ENCODE peak calls at places on chromosomes 16 and 17, in six cellular contexts. N is fibroblast of lung, S is tibial artery, Q is adrenal gland, M is IMR-90, A is hepatocyte. E is an unnamed sample.

GRCh38 chr16:75996491-75996890 is 270.2 kb upstream of the CPHXL start:
- DNase-seq in M (no peak), N (no peak), Q (no peak), S (no peak), A (no peak), E (no peak)

GRCh38 chr16:19213885-19214284 is 45.8 kb downstream of the SYT17 start:
- DNase-seq in M (no peak), A (no peak), S (no peak), N (no peak), Q (no peak), E (no peak)

GRCh38 chr16:49183911-49184310 is 97.7 kb downstream of the CBLN1 start:
- DNase-seq in M (no peak), Q (no peak), A (peak; percentile 49), S (no peak), N (no peak), E (no peak)

GRCh38 chr17:17724307-17724921 is 43.2 kb downstream of the RAI1 start:
- DNase-seq in Q (no peak), N (peak; percentile 66), S (no peak), A (peak; percentile 51), M (peak; percentile 54), E (peak; percentile 80)

GRCh38 chr16:1816396-1817275 is 10.0 kb downstream of the HAGH start:
- DNase-seq in A (no peak), M (no peak), N (no peak), Q (no peak), S (no peak), E (no peak)

GRCh38 chr16:17768257-17768656 is 297.5 kb upstream of the XYLT1 start:
- DNase-seq in S (no peak), A (no peak), Q (no peak), N (peak; percentile 88), M (peak; percentile 62), E (no peak)

GRCh38 chr17:77909816-77910215 is 48.7 kb upstream of the TNRC6C start:
- DNase-seq in Q (no peak), N (no peak), S (no peak), A (no peak), M (no peak), E (no peak)

GRCh38 chr17:47618416-47618815 is 31.3 kb upstream of the KPNB1 start:
- DNase-seq in N (no peak), M (peak; percentile 20), A (peak; percentile 8), S (no peak), Q (no peak), E (no peak)

GRCh38 chr16:65377131-65377649 is 255.3 kb upstream of the CDH11 start:
- DNase-seq in A (no peak), M (no peak), Q (no peak), N (peak; percentile 13), S (no peak), E (no peak)

GRCh38 chr17:28878981-28879380 is 18.6 kb downstream of the FLOT2 start:
- DNase-seq in Q (no peak), M (peak; percentile 32), A (peak; percentile 69), N (peak; percentile 43), S (no peak), E (no peak)

DNA sequence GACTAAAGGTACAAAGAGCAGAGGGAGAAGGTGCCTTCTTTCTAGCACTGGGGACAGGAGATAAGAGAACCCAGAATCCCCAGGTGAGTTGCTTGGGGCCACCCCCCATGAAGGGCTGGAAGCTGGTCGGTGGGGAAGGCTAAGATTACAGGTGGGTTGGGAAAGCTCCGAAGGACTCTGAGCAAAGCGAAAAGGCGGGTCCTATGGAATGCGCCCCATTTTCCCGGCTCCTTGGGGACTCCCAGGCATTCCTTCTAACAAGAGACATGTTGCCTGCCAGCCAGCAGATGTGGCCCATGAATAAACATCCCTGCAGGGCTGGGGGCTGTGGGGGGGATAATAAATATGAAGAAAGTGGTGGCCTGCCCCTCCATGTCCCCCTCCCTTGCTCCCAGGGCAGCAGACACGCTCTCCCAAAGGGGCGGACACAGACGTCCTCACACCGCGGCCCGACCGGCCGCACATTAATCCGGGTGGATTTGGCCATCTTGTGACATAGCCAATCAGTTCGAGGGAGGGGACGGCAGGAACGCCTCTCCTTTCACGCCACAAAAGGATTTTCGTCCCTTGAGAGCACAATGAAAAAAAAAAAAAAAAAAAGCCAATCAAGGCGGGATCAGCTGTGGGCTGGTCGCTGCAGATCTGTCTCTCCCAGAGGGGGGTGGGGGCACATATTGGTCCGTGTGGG is 98.5 kb downstream of the SOX9 start:
- DNase-seq in N (peak; percentile 11), M (no peak), A (peak; percentile 36), Q (no peak), S (no peak), E (no peak)
- H3K4me3 ChIP-seq in N (no peak overlapping the region), M (no peak overlapping the region), A (peak overlapping the region; percentile 27), Q (no peak overlapping the region), S (no peak overlapping the region), E (no peak overlapping the region)

DNA sequence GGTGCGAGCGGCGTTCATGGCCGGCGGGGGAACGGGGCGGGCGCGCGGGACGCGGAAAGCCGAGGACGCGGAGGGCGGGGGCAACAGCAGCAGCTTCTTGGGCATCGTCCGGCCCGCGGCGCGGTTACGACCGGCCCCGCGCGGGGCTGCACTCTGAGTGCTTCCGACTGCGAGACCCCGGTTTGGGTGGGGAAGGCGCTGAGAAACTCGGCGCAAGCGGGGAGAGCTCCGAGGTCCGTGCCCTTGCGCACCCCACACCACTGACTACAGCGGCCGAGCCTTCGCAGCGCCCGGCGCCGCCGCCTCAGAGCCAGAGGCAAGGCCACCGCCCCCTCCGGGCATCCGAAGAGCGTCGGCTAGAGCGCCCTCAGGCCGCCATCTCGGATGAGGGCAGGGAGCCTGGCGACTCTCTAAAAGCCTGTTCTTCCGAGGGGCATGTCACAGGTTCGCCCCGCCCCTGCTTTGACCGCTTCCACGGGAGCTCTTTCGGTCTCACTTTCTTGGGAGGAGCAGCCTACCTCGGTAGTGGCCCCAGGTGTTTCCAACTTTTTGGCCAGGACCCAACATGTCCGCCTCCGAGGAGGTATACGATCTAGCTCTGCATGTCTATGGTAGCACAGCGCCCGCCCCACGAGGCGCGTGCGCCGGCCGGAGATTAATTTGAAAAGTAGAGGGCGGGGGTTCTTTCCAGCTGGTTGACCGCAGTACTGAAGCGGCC is at the start of gene PRPSAP1:
- DNase-seq in S (peak; percentile 89), A (peak; percentile 95), Q (peak; percentile 87), M (peak; percentile 87), N (peak; percentile 90), E (peak; percentile 89)
- TF ChIP-seq CTCF in S (peak; percentile 53), A (no peak), Q (peak; percentile 32), M (peak; percentile 28), N (peak; percentile 63), E (peak; percentile 76)

GRCh38 chr17:76481091-76481655 is 13.8 kb downstream of the AANAT start:
- DNase-seq in S (no peak), Q (peak; percentile 59), M (no peak), N (no peak), A (no peak), E (no peak)
- H3K27ac ChIP-seq in S (no peak overlapping the region), Q (peak overlapping the region; percentile 79), M (no peak overlapping the region), N (no peak overlapping the region), A (peak overlapping the region; percentile 46), E (peak overlapping the region; percentile 26)

DNA sequence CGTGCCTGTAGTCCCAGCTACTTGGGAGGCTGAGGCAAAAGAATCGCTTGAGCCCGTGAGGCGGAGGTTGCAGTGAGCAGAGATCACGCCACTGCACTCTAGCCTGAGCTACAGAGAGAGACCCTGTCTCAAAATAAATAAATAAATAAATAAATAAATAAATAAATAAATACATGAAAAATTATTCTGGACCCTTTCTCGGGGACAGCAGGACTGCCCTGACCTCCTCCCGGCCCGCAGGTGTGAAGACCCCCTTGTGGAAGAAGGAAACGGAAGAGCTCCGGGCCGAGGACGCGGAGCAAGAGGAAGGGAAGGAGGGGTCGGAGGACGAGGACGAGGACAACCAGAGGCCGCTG is 3.1 kb downstream of the C17orf50 start:
- DNase-seq in Q (no peak), N (no peak), S (no peak), M (no peak), A (no peak), E (no peak)
- H3K4me3 ChIP-seq in Q (no peak overlapping the region), N (no peak overlapping the region), S (peak overlapping the region; percentile 46), M (peak overlapping the region; percentile 35), A (no peak overlapping the region), E (peak overlapping the region; percentile 44)

DNA sequence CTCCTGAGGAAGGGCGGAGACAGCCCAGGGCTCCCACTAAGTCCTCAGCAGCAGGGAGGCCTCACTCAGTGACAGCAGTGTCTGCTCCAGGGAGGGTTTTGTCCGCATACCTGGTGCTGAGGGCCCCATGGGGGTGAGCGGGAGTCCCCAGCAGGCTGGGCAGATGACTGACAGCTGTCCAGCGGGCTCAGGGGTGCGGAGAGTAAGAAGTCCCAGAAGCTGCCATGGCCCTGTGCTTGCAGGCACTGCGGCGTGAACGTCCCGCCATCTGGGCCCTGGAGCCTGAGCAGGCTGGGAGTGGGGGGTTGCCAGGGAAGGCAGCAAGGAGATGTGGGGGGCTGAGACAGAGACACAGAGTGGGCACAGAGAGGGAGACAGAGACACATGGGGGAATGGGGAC is 20.1 kb downstream of the CACNA1G start:
- DNase-seq in Q (no peak), N (no peak), A (no peak), M (no peak), S (no peak), E (no peak)
- TF ChIP-seq CTCF in Q (no peak), N (no peak), A (no peak), M (no peak), S (no peak), E (no peak)